ENCODE peak calls at places on chromosomes 5 and 9, in eight cellular contexts. One of them, this sample, is unnamed.

GRCh38 chr9:115988701-115989100 is 164.9 kb upstream of the PAPPA start:
- DNase-seq in stimulated activated naive B cell treated with anti-CD40 and anti-IgM and Interleukin-4, amounts not matched to agents 10 μg/mL and 1 μg/mL and 100 μg/mL, for 72 hours: no peak
- DNase-seq in HepG2: no peak
- DNase-seq in CD8-positive, alpha-beta T cell: no peak
- DNase-seq in psoas muscle: no peak
- DNase-seq in A549: no peak
- DNase-seq in GM03348: no peak
- DNase-seq in activated CD4-positive, CD25-positive, alpha-beta regulatory T cell treated with anti-CD3 and anti-CD28 coated beads, Interleukin-2, amount 50 U/mL, for 16 hours: no peak
- DNase-seq in this sample: no peak

GRCh38 chr9:4293293-4293931 is 6.5 kb downstream of the GLIS3 start:
- DNase-seq in stimulated activated naive B cell treated with anti-CD40 and anti-IgM and Interleukin-4, amounts not matched to agents 10 μg/mL and 1 μg/mL and 100 μg/mL, for 72 hours: no peak
- DNase-seq in HepG2: no peak
- DNase-seq in CD8-positive, alpha-beta T cell: no peak
- DNase-seq in psoas muscle: peak
- DNase-seq in A549: peak
- DNase-seq in GM03348: peak
- DNase-seq in activated CD4-positive, CD25-positive, alpha-beta regulatory T cell treated with anti-CD3 and anti-CD28 coated beads, Interleukin-2, amount 50 U/mL, for 16 hours: no peak
- DNase-seq in this sample: no peak

GRCh38 chr5:154190652-154191304 is at the start of gene GALNT10:
- DNase-seq in stimulated activated naive B cell treated with anti-CD40 and anti-IgM and Interleukin-4, amounts not matched to agents 10 μg/mL and 1 μg/mL and 100 μg/mL, for 72 hours: peak
- DNase-seq in HepG2: peak
- DNase-seq in CD8-positive, alpha-beta T cell: no peak
- DNase-seq in psoas muscle: peak
- DNase-seq in A549: peak
- DNase-seq in GM03348: peak
- DNase-seq in activated CD4-positive, CD25-positive, alpha-beta regulatory T cell treated with anti-CD3 and anti-CD28 coated beads, Interleukin-2, amount 50 U/mL, for 16 hours: no peak
- DNase-seq in this sample: peak

GRCh38 chr9:134186471-134187109 is 22.2 kb upstream of the RNU6ATAC start:
- DNase-seq in stimulated activated naive B cell treated with anti-CD40 and anti-IgM and Interleukin-4, amounts not matched to agents 10 μg/mL and 1 μg/mL and 100 μg/mL, for 72 hours: no peak
- DNase-seq in HepG2: no peak
- DNase-seq in CD8-positive, alpha-beta T cell: no peak
- DNase-seq in psoas muscle: peak
- DNase-seq in A549: no peak
- DNase-seq in GM03348: no peak
- DNase-seq in activated CD4-positive, CD25-positive, alpha-beta regulatory T cell treated with anti-CD3 and anti-CD28 coated beads, Interleukin-2, amount 50 U/mL, for 16 hours: no peak
- DNase-seq in this sample: no peak

GRCh38 chr5:1513326-1514026 is 10.3 kb downstream of the LPCAT1 start:
- DNase-seq in stimulated activated naive B cell treated with anti-CD40 and anti-IgM and Interleukin-4, amounts not matched to agents 10 μg/mL and 1 μg/mL and 100 μg/mL, for 72 hours: no peak
- DNase-seq in HepG2: no peak
- DNase-seq in CD8-positive, alpha-beta T cell: peak
- DNase-seq in psoas muscle: peak
- DNase-seq in A549: no peak
- DNase-seq in GM03348: no peak
- DNase-seq in activated CD4-positive, CD25-positive, alpha-beta regulatory T cell treated with anti-CD3 and anti-CD28 coated beads, Interleukin-2, amount 50 U/mL, for 16 hours: no peak
- DNase-seq in this sample: no peak

GRCh38 chr9:36479086-36479485 is 79.0 kb upstream of the RNF38 start:
- DNase-seq in stimulated activated naive B cell treated with anti-CD40 and anti-IgM and Interleukin-4, amounts not matched to agents 10 μg/mL and 1 μg/mL and 100 μg/mL, for 72 hours: no peak
- DNase-seq in HepG2: no peak
- DNase-seq in CD8-positive, alpha-beta T cell: no peak
- DNase-seq in psoas muscle: no peak
- DNase-seq in A549: no peak
- DNase-seq in GM03348: no peak
- DNase-seq in activated CD4-positive, CD25-positive, alpha-beta regulatory T cell treated with anti-CD3 and anti-CD28 coated beads, Interleukin-2, amount 50 U/mL, for 16 hours: no peak
- DNase-seq in this sample: no peak

GRCh38 chr5:61402244-61402823 is 70.3 kb downstream of the ZSWIM6 start:
- DNase-seq in stimulated activated naive B cell treated with anti-CD40 and anti-IgM and Interleukin-4, amounts not matched to agents 10 μg/mL and 1 μg/mL and 100 μg/mL, for 72 hours: no peak
- DNase-seq in HepG2: no peak
- DNase-seq in CD8-positive, alpha-beta T cell: no peak
- DNase-seq in psoas muscle: no peak
- DNase-seq in A549: no peak
- DNase-seq in GM03348: no peak
- DNase-seq in activated CD4-positive, CD25-positive, alpha-beta regulatory T cell treated with anti-CD3 and anti-CD28 coated beads, Interleukin-2, amount 50 U/mL, for 16 hours: no peak
- DNase-seq in this sample: no peak

GRCh38 chr5:9519537-9519936 is 26.3 kb downstream of the SEMA5A start:
- DNase-seq in stimulated activated naive B cell treated with anti-CD40 and anti-IgM and Interleukin-4, amounts not matched to agents 10 μg/mL and 1 μg/mL and 100 μg/mL, for 72 hours: no peak
- DNase-seq in HepG2: no peak
- DNase-seq in CD8-positive, alpha-beta T cell: no peak
- DNase-seq in psoas muscle: peak
- DNase-seq in A549: no peak
- DNase-seq in GM03348: peak
- DNase-seq in activated CD4-positive, CD25-positive, alpha-beta regulatory T cell treated with anti-CD3 and anti-CD28 coated beads, Interleukin-2, amount 50 U/mL, for 16 hours: no peak
- DNase-seq in this sample: no peak

GRCh38 chr5:4572297-4572696 is 567.8 kb upstream of the ADAMTS16 start:
- DNase-seq in stimulated activated naive B cell treated with anti-CD40 and anti-IgM and Interleukin-4, amounts not matched to agents 10 μg/mL and 1 μg/mL and 100 μg/mL, for 72 hours: no peak
- DNase-seq in HepG2: no peak
- DNase-seq in CD8-positive, alpha-beta T cell: no peak
- DNase-seq in psoas muscle: no peak
- DNase-seq in A549: no peak
- DNase-seq in GM03348: no peak
- DNase-seq in activated CD4-positive, CD25-positive, alpha-beta regulatory T cell treated with anti-CD3 and anti-CD28 coated beads, Interleukin-2, amount 50 U/mL, for 16 hours: no peak
- DNase-seq in this sample: no peak

GRCh38 chr5:151775025-151775606 is 3.4 kb downstream of the G3BP1 start:
- DNase-seq in stimulated activated naive B cell treated with anti-CD40 and anti-IgM and Interleukin-4, amounts not matched to agents 10 μg/mL and 1 μg/mL and 100 μg/mL, for 72 hours: no peak
- DNase-seq in HepG2: no peak
- DNase-seq in CD8-positive, alpha-beta T cell: no peak
- DNase-seq in psoas muscle: no peak
- DNase-seq in A549: no peak
- DNase-seq in GM03348: no peak
- DNase-seq in activated CD4-positive, CD25-positive, alpha-beta regulatory T cell treated with anti-CD3 and anti-CD28 coated beads, Interleukin-2, amount 50 U/mL, for 16 hours: no peak
- DNase-seq in this sample: no peak

GRCh38 chr5:10635861-10636350 is 72.0 kb downstream of the ANKRD33B start:
- DNase-seq in stimulated activated naive B cell treated with anti-CD40 and anti-IgM and Interleukin-4, amounts not matched to agents 10 μg/mL and 1 μg/mL and 100 μg/mL, for 72 hours: no peak
- DNase-seq in HepG2: no peak
- DNase-seq in CD8-positive, alpha-beta T cell: no peak
- DNase-seq in psoas muscle: no peak
- DNase-seq in A549: no peak
- DNase-seq in GM03348: no peak
- DNase-seq in activated CD4-positive, CD25-positive, alpha-beta regulatory T cell treated with anti-CD3 and anti-CD28 coated beads, Interleukin-2, amount 50 U/mL, for 16 hours: no peak
- DNase-seq in this sample: no peak

GRCh38 chr5:65262590-65263189 is 219.0 kb downstream of the ADAMTS6 start:
- DNase-seq in stimulated activated naive B cell treated with anti-CD40 and anti-IgM and Interleukin-4, amounts not matched to agents 10 μg/mL and 1 μg/mL and 100 μg/mL, for 72 hours: no peak
- DNase-seq in HepG2: no peak
- DNase-seq in CD8-positive, alpha-beta T cell: no peak
- DNase-seq in psoas muscle: no peak
- DNase-seq in A549: no peak
- DNase-seq in GM03348: peak
- DNase-seq in activated CD4-positive, CD25-positive, alpha-beta regulatory T cell treated with anti-CD3 and anti-CD28 coated beads, Interleukin-2, amount 50 U/mL, for 16 hours: no peak
- DNase-seq in this sample: no peak

GRCh38 chr9:19769213-19769612 is 19.6 kb downstream of the SLC24A2 start:
- DNase-seq in stimulated activated naive B cell treated with anti-CD40 and anti-IgM and Interleukin-4, amounts not matched to agents 10 μg/mL and 1 μg/mL and 100 μg/mL, for 72 hours: no peak
- DNase-seq in HepG2: no peak
- DNase-seq in CD8-positive, alpha-beta T cell: no peak
- DNase-seq in psoas muscle: no peak
- DNase-seq in A549: no peak
- DNase-seq in GM03348: no peak
- DNase-seq in activated CD4-positive, CD25-positive, alpha-beta regulatory T cell treated with anti-CD3 and anti-CD28 coated beads, Interleukin-2, amount 50 U/mL, for 16 hours: no peak
- DNase-seq in this sample: no peak

GRCh38 chr9:77731930-77732329 is 83.8 kb upstream of the GNA14 start:
- DNase-seq in stimulated activated naive B cell treated with anti-CD40 and anti-IgM and Interleukin-4, amounts not matched to agents 10 μg/mL and 1 μg/mL and 100 μg/mL, for 72 hours: peak
- DNase-seq in HepG2: no peak
- DNase-seq in CD8-positive, alpha-beta T cell: no peak
- DNase-seq in psoas muscle: no peak
- DNase-seq in A549: no peak
- DNase-seq in GM03348: no peak
- DNase-seq in activated CD4-positive, CD25-positive, alpha-beta regulatory T cell treated with anti-CD3 and anti-CD28 coated beads, Interleukin-2, amount 50 U/mL, for 16 hours: no peak
- DNase-seq in this sample: no peak

GRCh38 chr5:174323878-174324281 is 278.4 kb downstream of the NSG2 start:
- DNase-seq in stimulated activated naive B cell treated with anti-CD40 and anti-IgM and Interleukin-4, amounts not matched to agents 10 μg/mL and 1 μg/mL and 100 μg/mL, for 72 hours: no peak
- DNase-seq in HepG2: peak
- DNase-seq in CD8-positive, alpha-beta T cell: no peak
- DNase-seq in psoas muscle: no peak
- DNase-seq in A549: peak
- DNase-seq in GM03348: peak
- DNase-seq in activated CD4-positive, CD25-positive, alpha-beta regulatory T cell treated with anti-CD3 and anti-CD28 coated beads, Interleukin-2, amount 50 U/mL, for 16 hours: no peak
- DNase-seq in this sample: peak

GRCh38 chr9:3733039-3733408 is 207.2 kb upstream of the RFX3 start:
- DNase-seq in stimulated activated naive B cell treated with anti-CD40 and anti-IgM and Interleukin-4, amounts not matched to agents 10 μg/mL and 1 μg/mL and 100 μg/mL, for 72 hours: no peak
- DNase-seq in HepG2: no peak
- DNase-seq in CD8-positive, alpha-beta T cell: no peak
- DNase-seq in psoas muscle: no peak
- DNase-seq in A549: no peak
- DNase-seq in GM03348: no peak
- DNase-seq in activated CD4-positive, CD25-positive, alpha-beta regulatory T cell treated with anti-CD3 and anti-CD28 coated beads, Interleukin-2, amount 50 U/mL, for 16 hours: no peak
- DNase-seq in this sample: no peak

GRCh38 chr9:132575005-132575609 is 7.3 kb upstream of the BARHL1 start:
- DNase-seq in stimulated activated naive B cell treated with anti-CD40 and anti-IgM and Interleukin-4, amounts not matched to agents 10 μg/mL and 1 μg/mL and 100 μg/mL, for 72 hours: no peak
- DNase-seq in HepG2: peak
- DNase-seq in CD8-positive, alpha-beta T cell: peak
- DNase-seq in psoas muscle: peak
- DNase-seq in A549: peak
- DNase-seq in GM03348: peak
- DNase-seq in activated CD4-positive, CD25-positive, alpha-beta regulatory T cell treated with anti-CD3 and anti-CD28 coated beads, Interleukin-2, amount 50 U/mL, for 16 hours: no peak
- DNase-seq in this sample: peak

GRCh38 chr9:78775211-78775610 is 478.3 kb downstream of the PSAT1 start:
- DNase-seq in stimulated activated naive B cell treated with anti-CD40 and anti-IgM and Interleukin-4, amounts not matched to agents 10 μg/mL and 1 μg/mL and 100 μg/mL, for 72 hours: no peak
- DNase-seq in HepG2: no peak
- DNase-seq in CD8-positive, alpha-beta T cell: no peak
- DNase-seq in psoas muscle: no peak
- DNase-seq in A549: no peak
- DNase-seq in GM03348: no peak
- DNase-seq in activated CD4-positive, CD25-positive, alpha-beta regulatory T cell treated with anti-CD3 and anti-CD28 coated beads, Interleukin-2, amount 50 U/mL, for 16 hours: no peak
- DNase-seq in this sample: no peak

GRCh38 chr9:107090218-107090617 is 192.9 kb upstream of the RAD23B start:
- DNase-seq in stimulated activated naive B cell treated with anti-CD40 and anti-IgM and Interleukin-4, amounts not matched to agents 10 μg/mL and 1 μg/mL and 100 μg/mL, for 72 hours: no peak
- DNase-seq in HepG2: no peak
- DNase-seq in CD8-positive, alpha-beta T cell: no peak
- DNase-seq in psoas muscle: no peak
- DNase-seq in A549: no peak
- DNase-seq in GM03348: no peak
- DNase-seq in activated CD4-positive, CD25-positive, alpha-beta regulatory T cell treated with anti-CD3 and anti-CD28 coated beads, Interleukin-2, amount 50 U/mL, for 16 hours: no peak
- DNase-seq in this sample: no peak

GRCh38 chr9:81317223-81317622 is 372.1 kb downstream of the TLE1 start:
- DNase-seq in stimulated activated naive B cell treated with anti-CD40 and anti-IgM and Interleukin-4, amounts not matched to agents 10 μg/mL and 1 μg/mL and 100 μg/mL, for 72 hours: no peak
- DNase-seq in HepG2: peak
- DNase-seq in CD8-positive, alpha-beta T cell: no peak
- DNase-seq in psoas muscle: no peak
- DNase-seq in A549: no peak
- DNase-seq in GM03348: no peak
- DNase-seq in activated CD4-positive, CD25-positive, alpha-beta regulatory T cell treated with anti-CD3 and anti-CD28 coated beads, Interleukin-2, amount 50 U/mL, for 16 hours: no peak
- DNase-seq in this sample: no peak

GRCh38 chr9:86585422-86586143 is 231.4 kb upstream of the TUT7 start:
- DNase-seq in stimulated activated naive B cell treated with anti-CD40 and anti-IgM and Interleukin-4, amounts not matched to agents 10 μg/mL and 1 μg/mL and 100 μg/mL, for 72 hours: no peak
- DNase-seq in HepG2: no peak
- DNase-seq in CD8-positive, alpha-beta T cell: no peak
- DNase-seq in psoas muscle: no peak
- DNase-seq in A549: no peak
- DNase-seq in GM03348: no peak
- DNase-seq in activated CD4-positive, CD25-positive, alpha-beta regulatory T cell treated with anti-CD3 and anti-CD28 coated beads, Interleukin-2, amount 50 U/mL, for 16 hours: no peak
- DNase-seq in this sample: no peak

GRCh38 chr9:81578606-81579005 is 110.7 kb downstream of the TLE1 start:
- DNase-seq in stimulated activated naive B cell treated with anti-CD40 and anti-IgM and Interleukin-4, amounts not matched to agents 10 μg/mL and 1 μg/mL and 100 μg/mL, for 72 hours: no peak
- DNase-seq in HepG2: no peak
- DNase-seq in CD8-positive, alpha-beta T cell: no peak
- DNase-seq in psoas muscle: no peak
- DNase-seq in A549: no peak
- DNase-seq in GM03348: peak
- DNase-seq in activated CD4-positive, CD25-positive, alpha-beta regulatory T cell treated with anti-CD3 and anti-CD28 coated beads, Interleukin-2, amount 50 U/mL, for 16 hours: no peak
- DNase-seq in this sample: no peak

GRCh38 chr5:113199122-113199905 is 222.7 kb downstream of the DCP2 start:
- DNase-seq in stimulated activated naive B cell treated with anti-CD40 and anti-IgM and Interleukin-4, amounts not matched to agents 10 μg/mL and 1 μg/mL and 100 μg/mL, for 72 hours: no peak
- DNase-seq in HepG2: no peak
- DNase-seq in CD8-positive, alpha-beta T cell: no peak
- DNase-seq in psoas muscle: no peak
- DNase-seq in A549: no peak
- DNase-seq in GM03348: peak
- DNase-seq in activated CD4-positive, CD25-positive, alpha-beta regulatory T cell treated with anti-CD3 and anti-CD28 coated beads, Interleukin-2, amount 50 U/mL, for 16 hours: no peak
- DNase-seq in this sample: no peak

GRCh38 chr5:11596657-11597071 is 307.6 kb downstream of the CTNND2 start:
- DNase-seq in stimulated activated naive B cell treated with anti-CD40 and anti-IgM and Interleukin-4, amounts not matched to agents 10 μg/mL and 1 μg/mL and 100 μg/mL, for 72 hours: no peak
- DNase-seq in HepG2: peak
- DNase-seq in CD8-positive, alpha-beta T cell: no peak
- DNase-seq in psoas muscle: no peak
- DNase-seq in A549: no peak
- DNase-seq in GM03348: no peak
- DNase-seq in activated CD4-positive, CD25-positive, alpha-beta regulatory T cell treated with anti-CD3 and anti-CD28 coated beads, Interleukin-2, amount 50 U/mL, for 16 hours: no peak
- DNase-seq in this sample: no peak

GRCh38 chr9:92180669-92181181 is 65.5 kb upstream of the SPTLC1 start:
- DNase-seq in stimulated activated naive B cell treated with anti-CD40 and anti-IgM and Interleukin-4, amounts not matched to agents 10 μg/mL and 1 μg/mL and 100 μg/mL, for 72 hours: no peak
- DNase-seq in HepG2: peak
- DNase-seq in CD8-positive, alpha-beta T cell: no peak
- DNase-seq in psoas muscle: no peak
- DNase-seq in A549: no peak
- DNase-seq in GM03348: peak
- DNase-seq in activated CD4-positive, CD25-positive, alpha-beta regulatory T cell treated with anti-CD3 and anti-CD28 coated beads, Interleukin-2, amount 50 U/mL, for 16 hours: no peak
- DNase-seq in this sample: no peak

GRCh38 chr9:126777733-126778132 is 27.1 kb upstream of the ZBTB43 start:
- DNase-seq in stimulated activated naive B cell treated with anti-CD40 and anti-IgM and Interleukin-4, amounts not matched to agents 10 μg/mL and 1 μg/mL and 100 μg/mL, for 72 hours: no peak
- DNase-seq in HepG2: no peak
- DNase-seq in CD8-positive, alpha-beta T cell: no peak
- DNase-seq in psoas muscle: no peak
- DNase-seq in A549: no peak
- DNase-seq in GM03348: no peak
- DNase-seq in activated CD4-positive, CD25-positive, alpha-beta regulatory T cell treated with anti-CD3 and anti-CD28 coated beads, Interleukin-2, amount 50 U/mL, for 16 hours: no peak
- DNase-seq in this sample: no peak

GRCh38 chr5:115586525-115587146 is 15.6 kb downstream of the TICAM2 start:
- DNase-seq in stimulated activated naive B cell treated with anti-CD40 and anti-IgM and Interleukin-4, amounts not matched to agents 10 μg/mL and 1 μg/mL and 100 μg/mL, for 72 hours: no peak
- DNase-seq in HepG2: peak
- DNase-seq in CD8-positive, alpha-beta T cell: no peak
- DNase-seq in psoas muscle: no peak
- DNase-seq in A549: peak
- DNase-seq in GM03348: peak
- DNase-seq in activated CD4-positive, CD25-positive, alpha-beta regulatory T cell treated with anti-CD3 and anti-CD28 coated beads, Interleukin-2, amount 50 U/mL, for 16 hours: no peak
- DNase-seq in this sample: peak

GRCh38 chr9:113682297-113682771 is 193.8 kb upstream of the ZNF618 start:
- DNase-seq in stimulated activated naive B cell treated with anti-CD40 and anti-IgM and Interleukin-4, amounts not matched to agents 10 μg/mL and 1 μg/mL and 100 μg/mL, for 72 hours: no peak
- DNase-seq in HepG2: peak
- DNase-seq in CD8-positive, alpha-beta T cell: peak
- DNase-seq in psoas muscle: peak
- DNase-seq in A549: peak
- DNase-seq in GM03348: peak
- DNase-seq in activated CD4-positive, CD25-positive, alpha-beta regulatory T cell treated with anti-CD3 and anti-CD28 coated beads, Interleukin-2, amount 50 U/mL, for 16 hours: no peak
- DNase-seq in this sample: peak

GRCh38 chr9:71446499-71447411 is 321.6 kb downstream of the CEMIP2 start:
- DNase-seq in stimulated activated naive B cell treated with anti-CD40 and anti-IgM and Interleukin-4, amounts not matched to agents 10 μg/mL and 1 μg/mL and 100 μg/mL, for 72 hours: peak
- DNase-seq in HepG2: peak
- DNase-seq in CD8-positive, alpha-beta T cell: no peak
- DNase-seq in psoas muscle: peak
- DNase-seq in A549: peak
- DNase-seq in GM03348: peak
- DNase-seq in activated CD4-positive, CD25-positive, alpha-beta regulatory T cell treated with anti-CD3 and anti-CD28 coated beads, Interleukin-2, amount 50 U/mL, for 16 hours: peak
- DNase-seq in this sample: no peak